ENCODE peak calls at places on chromosomes 4 and X, in nine cellular contexts. One of them, this sample, is unnamed.

GRCh38 chr4:119230288-119230687 is 17.8 kb downstream of the USP53 start:
- DNase-seq in WTC11: no peak
- DNase-seq in AG04450: no peak
- DNase-seq in GM04504: no peak
- DNase-seq in germinal center: no peak
- DNase-seq in LoVo: no peak
- DNase-seq in amygdala: no peak
- DNase-seq in activated T-cell treated with anti-CD3 and anti-CD28 coated beads, Interleukin-2, amount 50 U/mL, for 4 hours: no peak
- DNase-seq in RWPE1: no peak
- DNase-seq in this sample: no peak

GRCh38 chr4:119679251-119679650 is 50.6 kb upstream of the PDE5A start:
- DNase-seq in WTC11: no peak
- DNase-seq in AG04450: no peak
- DNase-seq in GM04504: no peak
- DNase-seq in germinal center: no peak
- DNase-seq in LoVo: no peak
- DNase-seq in amygdala: no peak
- DNase-seq in activated T-cell treated with anti-CD3 and anti-CD28 coated beads, Interleukin-2, amount 50 U/mL, for 4 hours: no peak
- DNase-seq in RWPE1: no peak
- DNase-seq in this sample: no peak

GRCh38 chr4:185865901-185866328 is 53.9 kb upstream of the SORBS2 start:
- DNase-seq in WTC11: no peak
- DNase-seq in AG04450: no peak
- DNase-seq in GM04504: peak
- DNase-seq in germinal center: no peak
- DNase-seq in LoVo: no peak
- DNase-seq in amygdala: no peak
- DNase-seq in activated T-cell treated with anti-CD3 and anti-CD28 coated beads, Interleukin-2, amount 50 U/mL, for 4 hours: no peak
- DNase-seq in RWPE1: peak
- DNase-seq in this sample: no peak

GRCh38 chr4:88109123-88109864 is 49.1 kb downstream of the ABCG2 start:
- DNase-seq in WTC11: no peak
- DNase-seq in AG04450: no peak
- DNase-seq in GM04504: no peak
- DNase-seq in germinal center: no peak
- DNase-seq in LoVo: peak
- DNase-seq in amygdala: no peak
- DNase-seq in activated T-cell treated with anti-CD3 and anti-CD28 coated beads, Interleukin-2, amount 50 U/mL, for 4 hours: no peak
- DNase-seq in RWPE1: no peak
- DNase-seq in this sample: no peak

GRCh38 chrX:19799319-19800182 is 87.8 kb downstream of the SH3KBP1 start:
- DNase-seq in WTC11: no peak
- DNase-seq in AG04450: no peak
- DNase-seq in GM04504: peak
- DNase-seq in germinal center: no peak
- DNase-seq in LoVo: no peak
- DNase-seq in amygdala: no peak
- DNase-seq in activated T-cell treated with anti-CD3 and anti-CD28 coated beads, Interleukin-2, amount 50 U/mL, for 4 hours: peak
- DNase-seq in RWPE1: no peak
- DNase-seq in this sample: no peak

GRCh38 chr4:14919785-14920184 is 82.5 kb upstream of the CPEB2 start:
- DNase-seq in WTC11: no peak
- DNase-seq in AG04450: no peak
- DNase-seq in GM04504: no peak
- DNase-seq in germinal center: no peak
- DNase-seq in LoVo: no peak
- DNase-seq in amygdala: no peak
- DNase-seq in activated T-cell treated with anti-CD3 and anti-CD28 coated beads, Interleukin-2, amount 50 U/mL, for 4 hours: no peak
- DNase-seq in RWPE1: no peak
- DNase-seq in this sample: no peak

GRCh38 chr4:167233523-167234387 is 539 bp downstream of the SPOCK3 start:
- DNase-seq in WTC11: peak
- DNase-seq in AG04450: no peak
- DNase-seq in GM04504: no peak
- DNase-seq in germinal center: peak
- DNase-seq in LoVo: no peak
- DNase-seq in amygdala: peak
- DNase-seq in activated T-cell treated with anti-CD3 and anti-CD28 coated beads, Interleukin-2, amount 50 U/mL, for 4 hours: no peak
- DNase-seq in RWPE1: no peak
- DNase-seq in this sample: no peak

GRCh38 chr4:18914182-18914581 is 892.6 kb upstream of the LCORL start:
- DNase-seq in WTC11: no peak
- DNase-seq in AG04450: no peak
- DNase-seq in GM04504: no peak
- DNase-seq in germinal center: no peak
- DNase-seq in LoVo: no peak
- DNase-seq in amygdala: no peak
- DNase-seq in activated T-cell treated with anti-CD3 and anti-CD28 coated beads, Interleukin-2, amount 50 U/mL, for 4 hours: no peak
- DNase-seq in RWPE1: peak
- DNase-seq in this sample: no peak

GRCh38 chr4:153265311-153266047 is 61.2 kb downstream of the TRIM2 start:
- DNase-seq in WTC11: no peak
- DNase-seq in AG04450: no peak
- DNase-seq in GM04504: no peak
- DNase-seq in germinal center: no peak
- DNase-seq in LoVo: no peak
- DNase-seq in amygdala: no peak
- DNase-seq in activated T-cell treated with anti-CD3 and anti-CD28 coated beads, Interleukin-2, amount 50 U/mL, for 4 hours: no peak
- DNase-seq in RWPE1: no peak
- DNase-seq in this sample: no peak

GRCh38 chrX:129877401-129877800 is 28.6 kb upstream of the UTP14A start:
- DNase-seq in WTC11: no peak
- DNase-seq in AG04450: no peak
- DNase-seq in GM04504: no peak
- DNase-seq in germinal center: no peak
- DNase-seq in LoVo: no peak
- DNase-seq in amygdala: no peak
- DNase-seq in activated T-cell treated with anti-CD3 and anti-CD28 coated beads, Interleukin-2, amount 50 U/mL, for 4 hours: no peak
- DNase-seq in RWPE1: no peak
- DNase-seq in this sample: no peak

GRCh38 chr4:76526585-76526990 is 91.6 kb downstream of the SHROOM3 start:
- DNase-seq in WTC11: no peak
- DNase-seq in AG04450: peak
- DNase-seq in GM04504: no peak
- DNase-seq in germinal center: no peak
- DNase-seq in LoVo: peak
- DNase-seq in amygdala: no peak
- DNase-seq in activated T-cell treated with anti-CD3 and anti-CD28 coated beads, Interleukin-2, amount 50 U/mL, for 4 hours: no peak
- DNase-seq in RWPE1: peak
- DNase-seq in this sample: no peak

GRCh38 chr4:1976416-1977352 is 32.1 kb downstream of the NELFA start:
- DNase-seq in WTC11: no peak
- DNase-seq in AG04450: no peak
- DNase-seq in GM04504: no peak
- DNase-seq in germinal center: no peak
- DNase-seq in LoVo: no peak
- DNase-seq in amygdala: no peak
- DNase-seq in activated T-cell treated with anti-CD3 and anti-CD28 coated beads, Interleukin-2, amount 50 U/mL, for 4 hours: no peak
- DNase-seq in RWPE1: no peak
- DNase-seq in this sample: no peak

This sample was measured in thoracic aorta.